ENCODE peak calls at places on chromosomes 11 and 22, in five cellular contexts. W, F, V, H and X are unnamed samples.

GRCh38 chr11:131913267-131913666 is 542.9 kb downstream of the NTM start:
- DNase-seq in W (peak; percentile 40), H (no peak), F (no peak), V (no peak), X (no peak)

GRCh38 chr22:35154937-35155387 is 89.0 kb downstream of the ISX start:
- DNase-seq in F (peak; percentile 64), W (peak; percentile 35), V (no peak), H (peak; percentile 63), X (peak; percentile 60)

GRCh38 chr22:40898850-40899357 is 37.0 kb upstream of the DNAJB7 start:
- DNase-seq in V (peak; percentile 44), H (peak; percentile 23), F (peak; percentile 49), W (peak; percentile 67), X (peak; percentile 34)

GRCh38 chr11:8826145-8826786 is 84.7 kb upstream of the AKIP1 start:
- DNase-seq in H (no peak), F (peak; percentile 24), V (no peak), W (peak; percentile 95), X (peak; percentile 44)

GRCh38 chr11:43574949-43575915 is 105.3 kb upstream of the HSD17B12 start:
- DNase-seq in H (peak; percentile 83), F (peak; percentile 23), V (no peak), W (peak; percentile 82), X (no peak)

GRCh38 chr11:84817998-84818397 is 809.1 kb downstream of the DLG2 start:
- DNase-seq in H (no peak), V (no peak), W (peak; percentile 5), F (peak; percentile 29), X (no peak)

GRCh38 chr11:110130642-110131238 is 37.5 kb downstream of the ZC3H12C start:
- DNase-seq in F (no peak), V (no peak), H (peak; percentile 49), W (peak; percentile 67), X (no peak)

GRCh38 chr11:127890026-127890611 is 697.2 kb downstream of the ETS1 start:
- DNase-seq in F (no peak), H (no peak), V (no peak), W (peak; percentile 17), X (no peak)

GRCh38 chr22:31569126-31569525 is 72.8 kb downstream of the SFI1 start:
- DNase-seq in F (no peak), H (no peak), W (no peak), V (no peak), X (no peak)

GRCh38 chr11:46247664-46248063 is 29.8 kb upstream of the CREB3L1 start:
- DNase-seq in H (no peak), W (peak; percentile 54), F (peak; percentile 81), V (no peak), X (peak; percentile 35)

GRCh38 chr11:117910941-117911630 is 18.1 kb downstream of the TMPRSS13 start:
- DNase-seq in H (no peak), V (no peak), F (no peak), W (no peak), X (no peak)

GRCh38 chr11:117985953-117986887 is at the start of gene IL10RA:
- DNase-seq in H (peak; percentile 95), W (peak; percentile 20), V (no peak), F (peak; percentile 40), X (peak; percentile 97)

GRCh38 chr11:130163346-130164220 is 4.0 kb downstream of the ST14 start:
- DNase-seq in F (peak; percentile 19), W (no peak), H (no peak), V (no peak), X (peak; percentile 61)
- TF ChIP-seq RCOR1 in F (no peak), W (no peak), H (no peak), V (no peak), X (no peak)

GRCh38 chr11:5783255-5783654 is at the start of gene OR52N5:
- DNase-seq in H (no peak), W (no peak), F (no peak), V (no peak), X (no peak)
- TF ChIP-seq RCOR1 in H (no peak), W (no peak), F (no peak), V (no peak), X (no peak)

GRCh38 chr11:1219836-1220810 is 2.7 kb upstream of the MUC5B start:
- DNase-seq in W (no peak), H (peak; percentile 24), F (peak; percentile 84), V (no peak), X (no peak)
- TF ChIP-seq RCOR1 in W (no peak), H (no peak), F (no peak), V (no peak), X (no peak)

GRCh38 chr11:61472282-61472681 is 36.3 kb upstream of the LRRC10B start:
- DNase-seq in W (peak; percentile 10), V (no peak), F (no peak), H (no peak), X (no peak)
- TF ChIP-seq RCOR1 in W (no peak), V (no peak), F (no peak), H (no peak), X (no peak)